ENCODE peak calls at places on chromosomes 3 and 15, in ten cellular contexts. T, J, X, Q, H, O, G, D, A and M are unnamed samples.

GRCh38 chr3:72724070-72724469 is 124.2 kb downstream of the SHQ1 start:
- DNase-seq in T (no peak), J (no peak), X (no peak), Q (peak), H (no peak), O (peak), G (no peak), D (no peak), A (no peak), M (no peak)

GRCh38 chr3:153164009-153164550 is 2.1 kb downstream of the RAP2B start:
- DNase-seq in T (no peak), J (no peak), X (peak), Q (no peak), H (no peak), O (no peak), G (no peak), D (no peak), A (no peak), M (no peak)

GRCh38 chr15:90024406-90024805 is 23.3 kb downstream of the ZNF710 start:
- DNase-seq in T (no peak), J (no peak), X (no peak), Q (no peak), H (no peak), O (no peak), G (no peak), D (no peak), A (no peak), M (no peak)

GRCh38 chr3:5332270-5332956 is 144.9 kb downstream of the EDEM1 start:
- DNase-seq in T (no peak), J (no peak), X (no peak), Q (no peak), H (no peak), O (no peak), G (no peak), D (no peak), A (no peak), M (no peak)

GRCh38 chr3:175564335-175564734 is 705.2 kb downstream of the NAALADL2 start:
- DNase-seq in T (no peak), J (no peak), X (no peak), Q (no peak), H (no peak), O (no peak), G (no peak), D (no peak), A (no peak), M (no peak)

GRCh38 chr15:80494311-80494710 is 90.1 kb downstream of the ARNT2 start:
- DNase-seq in T (no peak), J (no peak), X (peak), Q (peak), H (no peak), O (peak), G (peak), D (no peak), A (no peak), M (no peak)

GRCh38 chr15:75143738-75144334 is 57.8 kb upstream of the C15orf39 start:
- DNase-seq in T (no peak), J (no peak), X (no peak), Q (no peak), H (no peak), O (no peak), G (no peak), D (no peak), A (no peak), M (no peak)

GRCh38 chr3:134753999-134754742 is 40.9 kb upstream of the EPHB1 start:
- DNase-seq in T (no peak), J (no peak), X (no peak), Q (no peak), H (no peak), O (no peak), G (no peak), D (no peak), A (no peak), M (peak)

GRCh38 chr15:80949756-80950155 is 39.9 kb downstream of the MESD start:
- DNase-seq in T (no peak), J (no peak), X (no peak), Q (no peak), H (no peak), O (no peak), G (no peak), D (no peak), A (no peak), M (no peak)

GRCh38 chr3:33557279-33557678 is 117.1 kb upstream of the UBP1 start:
- DNase-seq in T (no peak), J (no peak), X (no peak), Q (no peak), H (no peak), O (no peak), G (no peak), D (no peak), A (no peak), M (no peak)

GRCh38 chr15:95615436-95615835 is 715.1 kb upstream of the NR2F2 start:
- DNase-seq in T (no peak), J (no peak), X (no peak), Q (no peak), H (no peak), O (no peak), G (no peak), D (no peak), A (no peak), M (no peak)

GRCh38 chr3:52088445-52089367 is 32.3 kb upstream of the DUSP7 start:
- DNase-seq in T (no peak), J (peak), X (peak), Q (peak), H (no peak), O (no peak), G (peak), D (no peak), A (no peak), M (no peak)

GRCh38 chr3:54783611-54784010 is 144.2 kb downstream of the LRTM1 start:
- DNase-seq in T (no peak), J (no peak), X (peak), Q (peak), H (no peak), O (no peak), G (no peak), D (no peak), A (no peak), M (no peak)

GRCh38 chr3:47394867-47395266 is 14.0 kb downstream of the PTPN23 start:
- DNase-seq in T (no peak), J (no peak), X (no peak), Q (no peak), H (no peak), O (no peak), G (no peak), D (no peak), A (no peak), M (no peak)

GRCh38 chr15:77386626-77387025 is 33.3 kb downstream of the PEAK1 start:
- DNase-seq in T (no peak), J (no peak), X (no peak), Q (no peak), H (no peak), O (no peak), G (no peak), D (no peak), A (no peak), M (no peak)

GRCh38 chr3:190053919-190054672 is 66.6 kb downstream of the P3H2 start:
- DNase-seq in T (no peak), J (no peak), X (peak), Q (peak), H (no peak), O (no peak), G (peak), D (no peak), A (no peak), M (no peak)

GRCh38 chr3:5245927-5246326 is 58.4 kb downstream of the EDEM1 start:
- DNase-seq in T (no peak), J (no peak), X (no peak), Q (no peak), H (no peak), O (no peak), G (no peak), D (no peak), A (no peak), M (no peak)

GRCh38 chr15:73771380-73772095 is 18.4 kb upstream of the INSYN1 start:
- DNase-seq in T (no peak), J (no peak), X (no peak), Q (no peak), H (peak), O (no peak), G (no peak), D (no peak), A (no peak), M (no peak)

GRCh38 chr15:100206643-100207042 is 135.1 kb downstream of the ADAMTS17 start:
- DNase-seq in T (no peak), J (no peak), X (no peak), Q (no peak), H (no peak), O (no peak), G (no peak), D (no peak), A (no peak), M (no peak)

GRCh38 chr3:50830451-50830850 is 155.7 kb downstream of the DOCK3 start:
- DNase-seq in T (no peak), J (no peak), X (no peak), Q (no peak), H (no peak), O (no peak), G (no peak), D (no peak), A (no peak), M (no peak)

GRCh38 chr3:852033-852432 is 240.8 kb upstream of the CNTN6 start:
- DNase-seq in T (no peak), J (no peak), X (no peak), Q (no peak), H (no peak), O (no peak), G (no peak), D (peak), A (no peak), M (no peak)

GRCh38 chr3:105473521-105474223 is 107.0 kb downstream of the ALCAM start:
- DNase-seq in T (no peak), J (no peak), X (peak), Q (peak), H (no peak), O (no peak), G (peak), D (no peak), A (no peak), M (no peak)

GRCh38 chr3:31004025-31004678 is 109.7 kb upstream of the GADL1 start:
- DNase-seq in T (no peak), J (peak), X (peak), Q (peak), H (no peak), O (no peak), G (peak), D (no peak), A (no peak), M (no peak)

GRCh38 chr3:63295806-63296205 is 17.7 kb downstream of the SYNPR start:
- DNase-seq in T (no peak), J (no peak), X (no peak), Q (no peak), H (no peak), O (no peak), G (no peak), D (no peak), A (no peak), M (no peak)

GRCh38 chr3:14324224-14324944 is 78.0 kb upstream of the SLC6A6 start:
- DNase-seq in T (no peak), J (no peak), X (peak), Q (peak), H (no peak), O (no peak), G (peak), D (no peak), A (no peak), M (no peak)

GRCh38 chr3:177818712-177819111 is 621.4 kb upstream of the TBL1XR1 start:
- DNase-seq in T (no peak), J (no peak), X (no peak), Q (no peak), H (no peak), O (no peak), G (no peak), D (no peak), A (no peak), M (no peak)

GRCh38 chr15:64017082-64017588 is 29.1 kb downstream of the DAPK2 start:
- DNase-seq in T (no peak), J (no peak), X (no peak), Q (peak), H (no peak), O (peak), G (peak), D (no peak), A (no peak), M (no peak)